ENCODE peak calls at places on chromosome 5, in four cellular contexts. R is HepG2, N is K562, T is GM12878. F is an unnamed sample.

GRCh38 chr5:38404667-38405276 is 146.4 kb downstream of the EGFLAM start:
- DNase-seq in N (peak; percentile 43), T (no peak), R (peak; percentile 24), F (peak; percentile 64)

GRCh38 chr5:103908327-103909099 is 345.9 kb upstream of the NUDT12 start:
- DNase-seq in R (no peak), T (no peak), N (no peak), F (no peak)

GRCh38 chr5:158699336-158699735 is 400.4 kb downstream of the EBF1 start:
- DNase-seq in N (no peak), T (no peak), R (no peak), F (no peak)

GRCh38 chr5:147055850-147056523 is 177.4 kb upstream of the PPP2R2B start:
- DNase-seq in R (no peak), N (no peak), T (no peak), F (no peak)

GRCh38 chr5:164000819-164001218 is 495.4 kb downstream of the MAT2B start:
- DNase-seq in T (no peak), R (no peak), N (no peak), F (no peak)

GRCh38 chr5:10524376-10525123 is 39.3 kb upstream of the ANKRD33B start:
- DNase-seq in T (no peak), N (peak; percentile 9), R (no peak), F (no peak)

GRCh38 chr5:53246042-53246836 is 136.7 kb upstream of the MOCS2 start:
- DNase-seq in T (no peak), R (no peak), N (peak; percentile 37), F (no peak)

GRCh38 chr5:180785794-180786221 is 16.8 kb downstream of the MGAT1 start:
- DNase-seq in R (no peak), N (no peak), T (no peak), F (peak; percentile 74)

GRCh38 chr5:131756942-131757341 is 39.9 kb downstream of the FNIP1 start:
- DNase-seq in R (no peak), N (no peak), T (no peak), F (no peak)

GRCh38 chr5:31638748-31639418 is at the start of gene PDZD2:
- DNase-seq in T (peak; percentile 17), R (peak; percentile 23), N (peak; percentile 84), F (peak; percentile 88)

GRCh38 chr5:9903806-9904205 is 273.7 kb upstream of the TAS2R1 start:
- DNase-seq in T (no peak), R (no peak), N (no peak), F (no peak)

GRCh38 chr5:157952374-157952685 is 93.4 kb upstream of the CLINT1 start:
- DNase-seq in N (no peak), R (no peak), T (no peak), F (no peak)

GRCh38 chr5:135135530-135136201 is 101.6 kb upstream of the PITX1 start:
- DNase-seq in N (peak; percentile 52), R (no peak), T (no peak), F (no peak)

GRCh38 chr5:151040211-151040747 is 19.9 kb downstream of the GPX3 start:
- DNase-seq in R (peak; percentile 78), T (no peak), N (peak; percentile 26), F (no peak)

GRCh38 chr5:61055434-61056006 is 106.7 kb downstream of the SMIM15 start:
- DNase-seq in R (peak; percentile 28), N (peak; percentile 18), T (peak; percentile 15), F (no peak)

GRCh38 chr5:158695595-158696330 is 404.0 kb downstream of the EBF1 start:
- DNase-seq in T (peak; percentile 85), R (peak; percentile 20), N (peak; percentile 70), F (peak; percentile 88)

GRCh38 chr5:79511945-79512493 is 1.9 kb downstream of the HOMER1 start:
- DNase-seq in R (no peak), T (no peak), N (no peak), F (no peak)

GRCh38 chr5:122419195-122419894 is 107.3 kb downstream of the SNCAIP start:
- DNase-seq in T (no peak), R (no peak), N (no peak), F (no peak)
- TF ChIP-seq ESRRA in T (no peak), R (no peak), N (no peak), F (no peak)

GRCh38 chr5:65624570-65625555 is at the start of the genes SHLD3 and TRAPPC13:
- DNase-seq in N (peak; percentile 80), T (peak; percentile 85), R (peak; percentile 88), F (peak; percentile 72)

GRCh38 chr5:65620021-65620420 is 4.1 kb downstream of the TRIM23 start:
- DNase-seq in N (no peak), T (no peak), R (no peak), F (no peak)

GRCh38 chr5:65625743-65626142 is 916 bp downstream of the SHLD3 start:
- DNase-seq in R (no peak), N (peak; percentile 8), T (no peak), F (no peak)

GRCh38 chr5:65624025-65624569 is at the start of gene TRIM23:
- DNase-seq in N (peak; percentile 89), T (peak; percentile 87), R (peak; percentile 86), F (peak; percentile 84)

GRCh38 chr5:65623482-65623881 is 651 bp downstream of the TRIM23 start:
- DNase-seq in T (no peak), N (peak; percentile 13), R (no peak), F (no peak)
- TF ChIP-seq NR2C2 in T (no peak), N (no peak), R (no peak), F (no peak)

GRCh38 chr5:3695818-3696217 is 100.2 kb downstream of the IRX1 start:
- DNase-seq in N (no peak), R (no peak), T (no peak), F (no peak)

GRCh38 chr5:3698412-3698811 is 102.8 kb downstream of the IRX1 start:
- DNase-seq in T (no peak), N (no peak), R (no peak), F (no peak)

DNA sequence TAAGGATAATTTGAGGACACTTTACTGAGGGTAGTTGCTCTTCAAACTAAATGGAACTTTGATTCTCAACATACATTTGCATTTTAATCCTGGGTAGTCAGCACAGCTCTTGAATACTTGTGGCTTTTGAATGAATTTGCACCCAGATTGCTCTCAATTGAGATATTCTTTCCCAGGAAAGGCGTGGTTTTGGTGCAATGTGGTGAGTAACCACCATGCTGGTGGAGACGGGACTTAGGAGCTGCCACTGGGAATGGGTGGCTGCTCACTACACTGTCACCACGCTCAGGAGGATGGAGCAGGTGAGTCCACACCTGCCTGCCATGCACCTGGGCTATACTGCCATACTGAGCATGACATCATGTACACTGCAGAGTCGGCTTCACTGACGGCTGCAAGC is 99.2 kb downstream of the IRX1 start:
- DNase-seq in T (no peak), R (no peak), N (no peak), F (no peak)
- TF ChIP-seq ESRRA in T (no peak), R (no peak), N (no peak), F (no peak)

GRCh38 chr5:187042-187431 is 4.3 kb upstream of the LRRC14B start:
- DNase-seq in N (no peak), T (no peak), R (no peak), F (no peak)
- TF ChIP-seq NR2C2 in N (no peak), T (no peak), R (no peak), F (no peak)

GRCh38 chr5:139708877-139709586 is 60.9 kb downstream of the CXXC5 start:
- DNase-seq in T (no peak), N (peak; percentile 88), R (peak; percentile 75), F (peak; percentile 90)
- TF ChIP-seq ESRRA in T (no peak), N (peak; percentile 76), R (peak; percentile 15), F (no peak)

GRCh38 chr5:113068559-113068958 is 92.0 kb downstream of the DCP2 start:
- DNase-seq in R (no peak), N (no peak), T (no peak), F (no peak)

GRCh38 chr5:113070901-113071300 is 94.3 kb downstream of the DCP2 start:
- DNase-seq in T (no peak), N (no peak), R (no peak), F (no peak)

GRCh38 chr5:113065626-113066025 is 89.0 kb downstream of the DCP2 start:
- DNase-seq in R (no peak), N (no peak), T (no peak), F (no peak)

GRCh38 chr5:113071401-113071800 is 94.8 kb downstream of the DCP2 start:
- DNase-seq in R (no peak), N (peak; percentile 77), T (no peak), F (no peak)

DNA sequence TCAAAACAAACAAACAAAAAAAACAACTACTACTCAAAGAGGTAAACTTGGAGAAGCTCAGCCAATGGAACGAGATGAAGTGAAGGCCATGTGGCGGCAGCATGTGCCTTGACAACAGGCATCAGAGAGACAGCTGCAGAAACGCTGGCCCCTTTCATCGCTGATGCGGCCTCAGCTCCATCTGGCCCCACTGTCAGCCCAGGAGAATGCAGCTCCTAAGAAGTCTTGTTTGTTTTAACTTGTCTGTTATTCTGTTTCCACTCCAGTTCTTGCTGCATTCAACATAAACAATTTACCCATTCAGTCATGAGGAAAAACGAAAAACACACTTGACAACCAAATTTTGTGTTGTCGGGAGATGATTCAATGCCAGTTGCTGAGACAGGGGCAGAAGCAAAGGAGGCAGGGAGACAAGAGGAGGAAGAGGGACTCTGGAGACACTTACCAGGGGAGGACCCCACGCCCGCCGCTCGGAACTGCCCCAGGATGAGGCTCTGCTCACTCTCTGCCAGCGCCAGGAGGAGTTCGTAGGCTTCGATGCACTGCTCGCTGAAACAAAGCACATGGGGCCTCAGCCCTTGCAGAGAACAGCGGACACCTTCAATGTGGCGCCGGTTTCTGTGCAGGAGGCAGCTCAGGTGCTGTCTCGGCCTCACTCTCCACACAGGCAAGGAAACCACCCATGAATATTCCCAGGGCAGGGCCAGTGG is 91.2 kb downstream of the DCP2 start:
- DNase-seq in T (no peak), N (no peak), R (no peak), F (no peak)
- TF ChIP-seq NR2C2 in T (no peak), N (no peak), R (no peak), F (no peak)

F was measured in WTC11.